ENCODE peak calls at places on chromosomes 3 and 15, in five cellular contexts. Q is kidney epithelial cell, H is breast epithelium, Z is ovary, M is testis. B is an unnamed sample.
A peak's percentile ranks its signal among the peaks of the same experiment; 100 is the strongest.

GRCh38 chr3:101119535-101119934 is 126.3 kb upstream of the ABI3BP start:
- DNase-seq in H (no peak), M (no peak), Z (no peak), Q (no peak), B (peak; percentile 68)

GRCh38 chr15:99476413-99477222 is 89.2 kb upstream of the MEF2A start:
- DNase-seq in H (no peak), Q (peak; percentile 62), M (no peak), Z (no peak), B (peak; percentile 98)

GRCh38 chr3:13120246-13120927 is 47.2 kb upstream of the IQSEC1 start:
- DNase-seq in Z (no peak), H (no peak), M (no peak), Q (no peak), B (no peak)

GRCh38 chr3:42498034-42498433 is 4.4 kb upstream of the VIPR1 start:
- DNase-seq in M (no peak), Z (no peak), H (no peak), Q (no peak), B (no peak)

GRCh38 chr15:56817266-56817665 is 84.0 kb upstream of the ZNF280D start:
- DNase-seq in H (no peak), Z (no peak), M (no peak), Q (peak; percentile 75), B (peak; percentile 59)

GRCh38 chr3:124221286-124221821 is 229.4 kb upstream of the ROPN1 start:
- DNase-seq in H (no peak), Q (no peak), Z (no peak), M (no peak), B (peak; percentile 47)

GRCh38 chr3:54121404-54122045 is 827 bp upstream of the CACNA2D3 start:
- DNase-seq in H (no peak), Z (no peak), Q (no peak), M (peak; percentile 25), B (no peak)

GRCh38 chr3:187878776-187879524 is 133.7 kb upstream of the BCL6 start:
- DNase-seq in M (no peak), Q (no peak), H (no peak), Z (no peak), B (peak; percentile 54)

GRCh38 chr3:128488636-128488994 is 4.4 kb downstream of the GATA2 start:
- DNase-seq in Q (no peak), H (no peak), Z (no peak), M (no peak), B (no peak)

GRCh38 chr15:84953726-84954125 is 27.9 kb upstream of the PDE8A start:
- DNase-seq in Z (no peak), M (no peak), H (no peak), Q (no peak), B (no peak)

GRCh38 chr3:73925045-73925444 is 300.3 kb upstream of the PDZRN3 start:
- DNase-seq in M (no peak), H (no peak), Z (no peak), Q (no peak), B (no peak)

GRCh38 chr3:167057586-167057985 is 322.5 kb downstream of the ZBBX start:
- DNase-seq in M (no peak), Q (no peak), H (no peak), Z (no peak), B (no peak)

GRCh38 chr3:94614192-94614591 is 551.3 kb downstream of the NSUN3 start:
- DNase-seq in Q (no peak), Z (no peak), M (no peak), H (no peak), B (no peak)

GRCh38 chr3:193780810-193781472 is 187.9 kb downstream of the OPA1 start:
- DNase-seq in Q (no peak), M (peak; percentile 77), Z (peak; percentile 84), H (peak; percentile 71), B (peak; percentile 84)

GRCh38 chr3:170480111-170480510 is 61.4 kb downstream of the CLDN11 start:
- DNase-seq in H (no peak), M (no peak), Q (no peak), Z (no peak), B (no peak)

GRCh38 chr3:192875971-192876565 is 41.6 kb downstream of the MB21D2 start:
- DNase-seq in Q (no peak), Z (no peak), M (no peak), H (no peak), B (no peak)

GRCh38 chr3:8996681-8997121 is 33.4 kb upstream of the RAD18 start:
- DNase-seq in H (no peak), M (peak; percentile 85), Z (peak; percentile 81), Q (no peak), B (peak; percentile 43)

GRCh38 chr3:82329300-82329699 is 567.9 kb upstream of the GBE1 start:
- DNase-seq in Q (no peak), Z (no peak), H (no peak), M (no peak), B (peak; percentile 11)

GRCh38 chr3:107124885-107125284 is 252.4 kb upstream of the CCDC54 start:
- DNase-seq in Q (peak; percentile 16), Z (peak; percentile 77), H (no peak), M (peak; percentile 86), B (peak; percentile 63)

GRCh38 chr3:161420746-161421145 is 49.4 kb upstream of the SPTSSB start:
- DNase-seq in Z (no peak), H (no peak), M (no peak), Q (no peak), B (peak; percentile 23)

GRCh38 chr3:99842826-99843589 is 25.3 kb downstream of the CMSS1 start:
- DNase-seq in Q (peak; percentile 21), Z (no peak), M (no peak), H (no peak), B (peak; percentile 80)

GRCh38 chr3:122099255-122099654 is 44.1 kb downstream of the CD86 start:
- DNase-seq in M (no peak), H (no peak), Z (no peak), Q (no peak), B (no peak)

GRCh38 chr3:122101646-122102045 is 46.5 kb downstream of the CD86 start:
- DNase-seq in H (no peak), Q (peak; percentile 41), Z (no peak), M (no peak), B (peak; percentile 42)

GRCh38 chr3:122102191-122102935 is 47.2 kb downstream of the CD86 start:
- DNase-seq in Z (no peak), Q (no peak), H (no peak), M (no peak), B (no peak)

GRCh38 chr3:122103821-122104514 is 48.8 kb downstream of the CD86 start:
- DNase-seq in Z (no peak), H (no peak), M (no peak), Q (no peak), B (no peak)

GRCh38 chr3:122100591-122101491 is 45.7 kb downstream of the CD86 start:
- DNase-seq in H (no peak), Q (no peak), M (no peak), Z (no peak), B (peak; percentile 18)
- H3K4me3 ChIP-seq in H (no peak overlapping the region), Q (no peak overlapping the region), M (no peak overlapping the region), Z (no peak overlapping the region), B (no peak overlapping the region)

DNA sequence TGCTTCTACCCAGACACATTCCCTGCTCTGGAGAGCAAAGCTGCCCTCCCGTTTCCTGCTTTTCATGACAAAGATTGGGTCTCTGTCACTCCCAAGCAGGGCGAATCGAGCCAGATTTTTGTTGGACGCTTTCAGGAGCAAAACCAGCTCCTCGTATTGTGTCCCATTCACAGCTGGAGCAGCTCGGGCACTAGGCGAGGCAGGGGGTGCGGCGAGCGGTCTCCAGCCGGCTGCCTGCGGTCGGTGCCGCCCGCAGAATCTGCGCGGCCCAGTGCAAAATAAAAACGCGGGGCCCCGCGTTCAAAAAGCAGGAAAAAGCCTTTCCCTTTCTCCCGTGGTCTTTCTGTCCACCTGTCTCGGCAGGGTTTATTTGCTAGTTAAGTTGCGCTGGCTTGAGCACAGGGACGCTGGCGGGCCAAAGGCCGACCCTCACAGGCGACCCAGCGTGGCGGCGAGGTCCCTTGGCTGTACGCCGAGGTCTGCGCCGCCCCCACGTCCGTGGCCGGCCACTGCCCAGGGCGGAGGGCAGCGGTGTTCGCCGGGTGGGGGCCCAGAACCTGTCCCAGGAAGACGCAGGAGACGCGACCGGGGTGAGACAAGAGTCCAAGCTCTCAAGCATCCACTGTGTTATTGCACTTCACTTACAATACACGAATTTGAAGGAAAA is 71.2 kb downstream of the CYP19A1 start:
- DNase-seq in M (no peak), Z (no peak), Q (no peak), H (no peak), B (no peak)
- H3K4me3 ChIP-seq in M (peak overlapping the region; percentile 53), Z (peak overlapping the region; percentile 36), Q (peak overlapping the region; percentile 42), H (peak overlapping the region; percentile 72), B (peak overlapping the region; percentile 54)

DNA sequence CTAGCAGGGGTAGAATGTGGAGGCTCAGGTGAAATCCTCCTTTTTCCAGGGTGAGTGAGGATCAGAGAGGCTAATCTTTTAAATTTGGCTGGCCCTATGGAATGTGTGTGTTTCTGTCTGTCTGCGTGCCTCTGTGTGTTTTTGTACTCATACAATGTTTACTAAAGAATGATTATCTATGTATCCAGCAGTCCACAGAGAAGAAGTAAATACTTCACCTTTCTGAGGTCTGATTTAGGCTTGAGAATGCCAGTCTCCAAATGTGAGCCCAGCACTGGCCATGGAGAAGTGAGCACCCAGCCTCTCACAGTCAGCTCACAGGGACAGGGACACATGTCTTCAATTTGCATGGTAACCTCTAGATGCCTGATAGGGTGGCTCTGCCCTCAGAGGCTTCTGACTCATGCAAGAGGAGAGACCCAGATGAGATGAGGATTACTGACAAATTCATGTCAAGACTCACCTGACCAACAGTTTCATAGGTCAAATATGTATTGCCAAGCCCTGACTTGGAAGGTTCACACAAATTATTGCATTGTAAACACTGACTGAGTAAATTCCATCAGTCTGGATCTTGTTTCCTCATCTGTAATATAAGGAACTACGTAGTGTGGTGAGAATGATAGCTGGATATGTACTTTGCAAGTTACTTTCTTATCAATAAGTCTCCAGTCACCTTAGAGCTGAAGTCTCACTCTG is 31.0 kb downstream of the ENTPD3 start:
- DNase-seq in M (no peak), Z (no peak), H (no peak), Q (no peak), B (no peak)
- H3K4me3 ChIP-seq in M (no peak overlapping the region), Z (no peak overlapping the region), H (no peak overlapping the region), Q (no peak overlapping the region), B (no peak overlapping the region)

DNA sequence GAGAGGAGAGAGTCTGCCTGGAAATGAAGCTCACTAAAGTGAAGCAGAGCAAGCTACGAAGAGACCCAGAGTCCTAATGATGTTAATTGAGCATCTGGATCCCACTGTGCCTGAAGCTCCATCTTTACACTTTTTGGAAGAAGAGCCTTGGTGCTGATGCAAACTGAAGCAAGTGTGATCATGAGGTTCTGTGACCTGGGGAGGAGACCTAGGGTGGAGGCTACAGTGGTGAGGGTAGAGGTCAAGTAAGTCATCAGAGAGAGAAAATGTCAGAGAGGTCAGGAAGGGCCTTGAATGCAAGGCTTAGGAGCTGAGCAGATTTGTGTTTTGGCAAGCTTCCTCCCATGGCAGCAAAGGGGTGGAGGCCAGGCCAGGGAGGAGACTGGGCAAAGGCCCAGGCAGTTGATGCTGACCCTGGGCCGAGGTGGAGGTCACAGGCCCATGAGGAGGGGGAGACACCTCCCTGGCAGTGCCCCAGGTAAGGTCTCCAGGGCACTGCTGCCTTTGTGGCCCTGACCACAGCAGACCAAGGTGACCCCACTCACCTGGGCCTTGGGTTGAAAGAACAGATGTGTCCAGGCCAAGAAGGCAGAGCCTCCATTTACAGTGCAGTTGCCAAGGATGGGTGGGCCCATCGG is 1.6 kb downstream of the GRIP2 start:
- DNase-seq in Q (no peak), Z (no peak), M (no peak), H (no peak), B (no peak)
- H3K4me3 ChIP-seq in Q (no peak overlapping the region), Z (no peak overlapping the region), M (no peak overlapping the region), H (no peak overlapping the region), B (no peak overlapping the region)